ENCODE peak calls at places on chromosomes 5 and 9, in seven cellular contexts. Q is CD8-positive, alpha-beta T cell; P is AG10803; J is endodermal cell; I is cardiac fibroblast; W is coronary artery; Y is PC-3. D is an unnamed sample.

GRCh38 chr5:79613571-79613970 is 1.3 kb downstream of the TENT2 start:
- DNase-seq in I (peak; percentile 3), P (no peak), W (no peak), Q (no peak), Y (no peak), J (no peak), D (no peak)

GRCh38 chr5:72205431-72206009 is 98.2 kb downstream of the MAP1B start:
- DNase-seq in J (no peak), P (peak; percentile 57), Q (no peak), I (no peak), Y (no peak), W (no peak), D (no peak)

GRCh38 chr9:122100756-122101155 is 7.6 kb upstream of the TTLL11 start:
- DNase-seq in Y (no peak), J (no peak), I (no peak), Q (no peak), W (peak; percentile 58), P (no peak), D (no peak)

GRCh38 chr9:90340421-90340820 is 302.2 kb downstream of the DIRAS2 start:
- DNase-seq in Q (no peak), Y (no peak), W (no peak), J (no peak), P (peak; percentile 80), I (peak; percentile 87), D (peak; percentile 41)

GRCh38 chr9:82597225-82598158 is 465.4 kb downstream of the RASEF start:
- DNase-seq in W (no peak), I (no peak), Y (no peak), J (no peak), Q (no peak), P (no peak), D (no peak)

GRCh38 chr5:172285226-172286143 is 1.9 kb upstream of the UBTD2 start:
- DNase-seq in Y (no peak), Q (no peak), I (no peak), P (no peak), J (peak; percentile 54), W (no peak), D (no peak)

GRCh38 chr9:114718801-114719221 is 36.8 kb upstream of the TEX48 start:
- DNase-seq in I (no peak), Y (peak; percentile 95), P (no peak), W (no peak), Q (peak; percentile 60), J (peak; percentile 62), D (no peak)

GRCh38 chr9:90936380-90936779 is 134.8 kb downstream of the SYK start:
- DNase-seq in W (no peak), P (no peak), I (no peak), J (no peak), Q (no peak), Y (no peak), D (peak; percentile 22)

GRCh38 chr5:181164076-181164952 is 16.9 kb downstream of the OR2V2 start:
- DNase-seq in Q (no peak), W (no peak), P (peak; percentile 21), Y (no peak), I (no peak), J (peak; percentile 60), D (no peak)

GRCh38 chr5:152853361-152853760 is 448.3 kb upstream of the NMUR2 start:
- DNase-seq in J (no peak), W (no peak), P (no peak), I (no peak), Y (no peak), Q (no peak), D (no peak)

GRCh38 chr9:93261735-93262523 is 78.0 kb downstream of the WNK2 start:
- DNase-seq in P (no peak), Y (no peak), J (peak; percentile 44), Q (no peak), I (no peak), W (no peak), D (no peak)

GRCh38 chr5:102453716-102454115 is 45.1 kb downstream of the SLCO6A1 start:
- DNase-seq in Y (no peak), Q (no peak), W (no peak), P (no peak), I (peak; percentile 1), J (no peak), D (peak; percentile 1)
- H3K4me3 ChIP-seq in Y (peak overlapping the region; percentile 36), Q (no peak overlapping the region), W (peak overlapping the region; percentile 47), P (no peak overlapping the region), I (no peak overlapping the region), J (no peak overlapping the region), D (no peak overlapping the region)

DNA sequence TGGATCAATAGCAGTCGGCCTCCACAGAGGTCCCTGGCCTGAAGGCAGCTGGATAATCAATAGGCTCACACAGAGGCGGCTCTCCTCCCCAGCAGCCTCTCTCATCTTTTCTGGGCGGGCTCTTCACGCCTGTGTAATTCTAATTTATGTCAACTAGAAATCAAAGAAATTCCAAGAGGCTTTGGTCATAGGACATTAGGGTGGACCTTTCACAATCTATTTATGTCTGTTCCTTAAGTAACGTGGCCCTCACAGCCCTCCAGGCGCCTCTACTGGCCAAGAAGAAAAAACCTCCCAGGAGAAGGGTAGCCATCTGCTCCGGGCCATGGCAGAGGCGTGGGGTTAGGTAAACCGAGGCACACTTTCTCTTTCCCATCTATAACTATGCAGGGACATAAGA is 205.1 kb upstream of the EFNA5 start:
- DNase-seq in P (peak; percentile 92), Y (no peak), I (peak; percentile 8), J (peak; percentile 52), Q (no peak), W (no peak), D (peak; percentile 41)
- TF ChIP-seq CTCF in P (peak; percentile 65), Y (no peak), I (no peak), J (peak; percentile 51), Q (no peak), W (no peak), D (peak; percentile 49)

DNA sequence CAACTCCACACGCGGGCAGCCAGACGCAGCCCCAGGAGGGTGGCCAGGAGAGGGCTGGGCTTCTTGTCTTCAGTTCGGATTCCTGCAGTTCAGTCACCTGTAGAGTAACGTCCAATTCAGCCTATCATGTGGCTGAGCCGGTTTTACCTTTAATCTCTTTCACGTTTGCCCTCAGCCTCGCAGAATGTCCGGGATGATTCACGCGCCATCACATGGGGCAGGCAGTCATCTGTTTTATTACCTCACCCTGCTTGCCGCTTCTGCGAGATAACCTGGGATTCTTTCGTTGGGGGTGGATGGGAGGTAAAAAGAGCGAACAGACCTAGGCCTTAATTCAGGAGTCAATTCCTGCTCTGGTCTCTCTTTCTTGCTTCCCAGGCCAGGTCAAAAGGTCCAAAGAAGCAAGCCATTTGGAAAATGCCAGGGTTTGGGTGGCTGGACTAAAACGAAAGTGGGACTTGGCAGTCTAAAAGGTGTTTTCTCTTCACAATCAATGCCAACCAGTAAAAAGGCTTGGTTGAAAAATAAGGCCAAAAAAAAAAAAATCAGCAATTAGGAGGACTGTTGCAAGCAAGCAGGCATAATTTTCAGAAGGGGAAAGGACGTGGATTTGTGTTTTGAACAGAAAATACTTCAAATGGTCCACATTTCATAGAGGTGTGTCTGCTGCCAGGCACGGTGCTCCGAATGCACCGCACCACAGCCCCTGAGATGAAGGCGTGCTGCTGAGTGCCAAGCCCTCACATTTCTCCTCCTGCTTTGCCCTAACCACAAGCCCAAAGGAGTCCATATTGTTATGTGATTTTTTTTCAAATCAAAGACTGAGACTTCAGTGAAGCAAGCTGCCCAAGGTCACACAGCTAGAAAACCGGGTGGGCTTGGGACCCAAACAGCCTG is 2.8 kb upstream of the WWC1 start:
- DNase-seq in J (peak; percentile 65), Q (no peak), W (no peak), I (no peak), P (no peak), Y (peak; percentile 91), D (no peak)
- H3K4me3 ChIP-seq in J (no peak overlapping the region), Q (no peak overlapping the region), W (no peak overlapping the region), I (no peak overlapping the region), P (no peak overlapping the region), Y (peak overlapping the region; percentile 63), D (no peak overlapping the region)

DNA sequence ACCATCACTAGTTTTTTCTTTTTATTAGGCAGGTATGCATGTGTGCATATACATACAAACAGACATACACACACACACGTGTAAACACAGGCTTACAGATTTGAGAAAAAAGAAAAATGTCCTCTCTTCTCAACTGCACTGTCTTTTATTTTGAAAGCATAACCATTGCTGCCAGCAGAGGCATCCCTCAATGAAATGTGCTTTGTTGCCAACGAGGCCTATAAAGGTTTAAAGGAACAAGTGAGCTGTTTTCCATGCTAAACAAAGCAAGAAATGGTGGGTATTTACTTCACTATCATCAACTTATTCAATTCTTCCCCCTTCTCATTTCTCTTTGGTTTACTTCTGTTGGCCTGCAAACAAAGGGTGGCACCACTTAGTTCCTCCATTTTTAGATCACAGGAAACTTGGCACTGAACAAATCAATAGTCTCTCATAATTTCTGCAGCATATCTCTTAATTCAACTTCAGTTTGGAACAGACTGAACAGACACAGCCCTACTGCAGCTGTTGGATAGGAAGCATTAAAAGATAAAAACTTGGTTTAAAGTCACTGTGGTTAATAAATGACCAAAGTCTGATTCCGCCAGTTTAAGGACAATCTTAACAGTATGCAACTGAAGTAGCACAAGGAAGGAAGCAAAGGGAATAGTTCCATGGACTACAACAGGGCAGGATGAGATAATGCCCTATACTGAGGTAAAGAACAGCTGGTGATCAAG is 21.8 kb downstream of the TTC33 start:
- DNase-seq in I (peak; percentile 27), Q (no peak), J (no peak), W (no peak), Y (no peak), P (no peak), D (no peak)
- TF ChIP-seq CTCF in I (no peak), Q (no peak), J (peak; percentile 22), W (no peak), Y (no peak), P (no peak), D (no peak)

GRCh38 chr5:9445989-9446388 is 99.9 kb downstream of the SEMA5A start:
- DNase-seq in W (no peak), P (no peak), Y (no peak), I (peak; percentile 34), Q (no peak), J (no peak), D (no peak)
- H3K4me3 ChIP-seq in W (no peak overlapping the region), P (no peak overlapping the region), Y (no peak overlapping the region), I (no peak overlapping the region), Q (no peak overlapping the region), J (no peak overlapping the region), D (no peak overlapping the region)

GRCh38 chr5:150653145-150653761 is 7.8 kb upstream of the MYOZ3 start:
- DNase-seq in I (peak; percentile 60), Y (peak; percentile 19), W (no peak), Q (no peak), J (peak; percentile 46), P (peak; percentile 61), D (no peak)
- TF ChIP-seq CTCF in I (peak; percentile 52), Y (peak; percentile 40), W (no peak), Q (no peak), J (peak; percentile 58), P (peak; percentile 52), D (peak; percentile 72)

DNA sequence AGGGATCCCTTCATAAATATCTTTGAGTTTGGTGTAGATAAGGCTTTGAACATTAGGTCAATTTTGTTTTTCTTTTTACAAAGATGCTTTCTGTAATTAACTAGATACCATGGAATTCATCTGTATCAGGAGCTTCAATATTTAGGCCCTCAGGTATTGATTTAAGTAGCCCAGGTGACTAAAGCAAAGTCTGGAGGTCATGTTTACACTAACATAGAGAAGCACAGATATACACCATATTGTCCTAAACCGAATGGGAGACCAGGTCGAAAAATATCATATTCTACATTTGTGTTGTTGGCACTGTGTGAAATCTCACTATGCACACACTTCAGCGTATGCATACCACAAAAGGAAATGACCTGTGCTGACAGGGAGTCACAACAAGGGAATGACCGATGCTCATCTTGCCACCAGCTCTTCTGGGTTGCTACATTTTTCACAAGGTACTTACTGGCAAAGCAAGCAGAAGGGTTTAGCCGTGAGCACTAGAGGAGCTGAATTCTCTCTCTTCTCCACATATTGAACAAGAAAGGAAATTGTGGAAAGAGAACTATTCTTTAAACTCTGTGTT is 98.5 kb upstream of the IL7R start:
- DNase-seq in Q (no peak), J (no peak), I (no peak), Y (no peak), W (no peak), P (no peak), D (no peak)
- H3K4me3 ChIP-seq in Q (no peak overlapping the region), J (no peak overlapping the region), I (no peak overlapping the region), Y (no peak overlapping the region), W (no peak overlapping the region), P (no peak overlapping the region), D (no peak overlapping the region)